ENCODE peak calls at places on chromosomes 1 and 21, in four cellular contexts. O is K562, P is HepG2, D is GM12878. U is an unnamed sample.

GRCh38 chr1:169109561-169110134 is 3.2 kb downstream of the ATP1B1 start:
- DNase-seq in O (no peak), D (no peak), P (peak), U (peak)

GRCh38 chr1:31712625-31713024 is 8.8 kb upstream of the COL16A1 start:
- DNase-seq in D (no peak), P (no peak), O (no peak), U (peak)

GRCh38 chr1:229127301-229127700 is 143.6 kb upstream of the RAB4A start:
- DNase-seq in O (no peak), P (no peak), D (no peak), U (no peak)

GRCh38 chr1:240526321-240526720 is 85.6 kb downstream of the GREM2 start:
- DNase-seq in D (no peak), P (no peak), O (no peak), U (no peak)

GRCh38 chr1:160407819-160408801 is 7.7 kb downstream of the VANGL2 start:
- DNase-seq in D (no peak), O (no peak), P (no peak), U (no peak)

GRCh38 chr1:94463765-94464330 is 45.7 kb downstream of the ABCD3 start:
- DNase-seq in P (peak), D (no peak), O (peak), U (peak)

GRCh38 chr1:202807367-202807925 is 775 bp downstream of the KDM5B start:
- DNase-seq in D (no peak), O (peak), P (no peak), U (peak)

GRCh38 chr1:153794671-153795324 is 19.6 kb downstream of the SLC27A3 start:
- DNase-seq in P (no peak), D (no peak), O (no peak), U (no peak)

GRCh38 chr21:39014751-39015150 is 168.5 kb downstream of the PSMG1 start:
- DNase-seq in P (no peak), D (no peak), O (no peak), U (no peak)

GRCh38 chr1:1021010-1021845 is 1.3 kb downstream of the AGRN start:
- DNase-seq in P (no peak), O (peak), D (no peak), U (no peak)

GRCh38 chr1:193868425-193868824 is 682.0 kb upstream of the B3GALT2 start:
- DNase-seq in P (no peak), D (no peak), O (no peak), U (no peak)

GRCh38 chr1:111204211-111204883 is 3.9 kb upstream of the DENND2D start:
- DNase-seq in P (no peak), O (no peak), D (peak), U (peak)

GRCh38 chr1:151994956-151995355 is 1.3 kb upstream of the S100A10 start:
- DNase-seq in P (no peak), O (no peak), D (no peak), U (peak)

GRCh38 chr1:65904681-65905083 is 112.0 kb downstream of the PDE4B start:
- DNase-seq in D (no peak), P (no peak), O (peak), U (no peak)

GRCh38 chr1:48500541-48501440 is 28.8 kb upstream of the SPATA6 start:
- DNase-seq in D (no peak), O (no peak), P (no peak), U (no peak)

GRCh38 chr1:232179896-232180760 is 449.8 kb downstream of the SIPA1L2 start:
- DNase-seq in O (no peak), D (no peak), P (no peak), U (no peak)

GRCh38 chr1:236058141-236058626 is 6.7 kb downstream of the NID1 start:
- DNase-seq in P (no peak), O (no peak), D (peak), U (no peak)

GRCh38 chr1:232980336-232980978 is 30.0 kb downstream of the NTPCR start:
- DNase-seq in D (no peak), O (no peak), P (no peak), U (no peak)

GRCh38 chr1:30749691-30750583 is 7.6 kb downstream of the LAPTM5 start:
- DNase-seq in P (no peak), O (no peak), D (no peak), U (no peak)

GRCh38 chr1:226268421-226269124 is 40.4 kb downstream of the LIN9 start:
- DNase-seq in P (no peak), O (no peak), D (no peak), U (peak)

GRCh38 chr1:12405325-12406217 is 175.7 kb downstream of the VPS13D start:
- DNase-seq in D (no peak), O (peak), P (peak), U (peak)

GRCh38 chr1:203526572-203526971 is 32.6 kb downstream of the OPTC start:
- DNase-seq in D (no peak), O (no peak), P (no peak), U (no peak)

GRCh38 chr1:11295905-11296304 is 22.9 kb downstream of the UBIAD1 start:
- DNase-seq in O (no peak), D (no peak), P (no peak), U (no peak)

GRCh38 chr1:201383647-201384405 is 6.3 kb upstream of the TNNT2 start:
- DNase-seq in D (no peak), P (no peak), O (no peak), U (no peak)

GRCh38 chr1:94873520-94874351 is 53.2 kb downstream of the CNN3 start:
- DNase-seq in P (no peak), O (no peak), D (no peak), U (no peak)

GRCh38 chr1:100584761-100585745 is 47.1 kb downstream of the GPR88 start:
- DNase-seq in O (no peak), D (no peak), P (peak), U (no peak)

GRCh38 chr1:175503538-175503937 is 239.9 kb downstream of the TNR start:
- DNase-seq in P (no peak), D (no peak), O (no peak), U (no peak)

GRCh38 chr1:56297191-56297590 is 282.2 kb downstream of the PLPP3 start:
- DNase-seq in P (no peak), D (no peak), O (no peak), U (no peak)

GRCh38 chr1:22652881-22653316 is at the start of gene C1QB:
- DNase-seq in D (no peak), P (no peak), O (no peak), U (no peak)

GRCh38 chr1:86703696-86704455 is 500 bp upstream of the SH3GLB1 start:
- DNase-seq in D (peak), P (peak), O (peak), U (no peak)

GRCh38 chr1:9716404-9717192 is 65.1 kb downstream of the PIK3CD start:
- DNase-seq in P (no peak), D (no peak), O (no peak), U (no peak)

GRCh38 chr1:9866836-9867235 is 43.1 kb upstream of the CLSTN1 start:
- DNase-seq in P (no peak), O (no peak), D (no peak), U (no peak)

GRCh38 chr1:156796340-156797097 is 20.1 kb downstream of the SH2D2A start:
- DNase-seq in P (no peak), D (no peak), O (no peak), U (no peak)

GRCh38 chr1:156795787-156796186 is 20.9 kb downstream of the SH2D2A start:
- DNase-seq in P (peak), O (no peak), D (no peak), U (no peak)

GRCh38 chr1:156795374-156795733 is 21.3 kb downstream of the SH2D2A start:
- DNase-seq in D (no peak), P (no peak), O (no peak), U (no peak)

GRCh38 chr1:156797212-156797871 is 19.3 kb downstream of the SH2D2A start:
- DNase-seq in D (no peak), O (peak), P (peak), U (peak)

GRCh38 chr1:156794506-156795373 is 21.9 kb downstream of the SH2D2A start:
- DNase-seq in D (no peak), P (peak), O (no peak), U (no peak)
- TF ChIP-seq JUNB in D (no peak), P (no peak), O (no peak), U (no peak)

GRCh38 chr1:230677200-230677599 is 34.9 kb downstream of the COG2 start:
- DNase-seq in O (no peak), D (no peak), P (no peak), U (no peak)
- TF ChIP-seq BHLHE40 in O (no peak), D (no peak), P (no peak), U (no peak)

GRCh38 chr1:7859406-7859805 is 6.5 kb upstream of the UTS2 start:
- DNase-seq in D (no peak), P (no peak), O (no peak), U (no peak)
- TF ChIP-seq JUNB in D (no peak), P (no peak), O (no peak), U (no peak)

GRCh38 chr21:17967319-17967718 is 148.2 kb upstream of the C21orf91 start:
- DNase-seq in P (no peak), D (no peak), O (no peak), U (no peak)
- TF ChIP-seq BHLHE40 in P (no peak), D (no peak), O (no peak), U (no peak)

GRCh38 chr1:196896355-196896754 is 8.5 kb downstream of the CFHR4 start:
- DNase-seq in O (no peak), P (peak), D (no peak), U (no peak)

GRCh38 chr1:196897158-196897828 is 9.4 kb downstream of the CFHR4 start:
- DNase-seq in D (no peak), P (no peak), O (no peak), U (no peak)

GRCh38 chr1:196902344-196902743 is 14.5 kb downstream of the CFHR4 start:
- DNase-seq in O (no peak), D (no peak), P (no peak), U (no peak)
- TF ChIP-seq JUNB in O (no peak), D (no peak), P (no peak), U (no peak)